ENCODE peak calls at places on chromosomes 5 and 9, in seven cellular contexts. J is fibroblast of lung, D is psoas muscle, C is upper lobe of right lung, G is adrenal gland, K is heart left ventricle, I is right lobe of liver. P is an unnamed sample. For H3K36me3, the result is how much of the 10 kb centered on the place peaks cover.

GRCh38 chr5:54309237-54309636 is 1.1 kb downstream of the ARL15 start:
- DNase-seq in C (no peak), J (peak), K (no peak), D (no peak), G (no peak), I (no peak), P (no peak)

GRCh38 chr5:166365164-166365563 is 1926.3 kb upstream of the WWC1 start:
- DNase-seq in G (no peak), D (no peak), J (no peak), I (no peak), K (no peak), C (no peak), P (no peak)

GRCh38 chr9:134325096-134325812 is 1.0 kb upstream of the RXRA start:
- DNase-seq in K (peak), J (peak), D (peak), C (peak), I (peak), G (peak), P (peak)

GRCh38 chr9:36847781-36848673 is 186.0 kb downstream of the PAX5 start:
- DNase-seq in C (no peak), I (no peak), G (no peak), K (no peak), D (peak), J (peak), P (no peak)

GRCh38 chr9:72753261-72753893 is 199.5 kb downstream of the ALDH1A1 start:
- DNase-seq in G (no peak), J (peak), I (no peak), C (no peak), D (no peak), K (no peak), P (no peak)

GRCh38 chr5:117357886-117358285 is 783.3 kb upstream of the SEMA6A start:
- DNase-seq in J (no peak), K (no peak), D (no peak), G (peak), C (no peak), I (no peak), P (no peak)

GRCh38 chr9:129497064-129497836 is 123.7 kb downstream of the C9orf50 start:
- DNase-seq in J (peak), G (no peak), K (peak), D (peak), I (no peak), C (peak), P (peak)

GRCh38 chr5:167653645-167654106 is 637.8 kb upstream of the WWC1 start:
- DNase-seq in J (peak), K (no peak), I (no peak), G (no peak), C (no peak), D (no peak), P (no peak)

GRCh38 chr5:79878721-79879336 is 112.2 kb downstream of the MTX3 start:
- DNase-seq in I (no peak), K (no peak), G (no peak), C (no peak), D (no peak), J (no peak), P (no peak)

GRCh38 chr5:133754575-133755169 is 142.3 kb upstream of the FSTL4 start:
- DNase-seq in D (no peak), C (no peak), G (peak), J (peak), K (peak), I (no peak), P (no peak)

GRCh38 chr5:68653471-68653870 is 437.9 kb downstream of the PIK3R1 start:
- DNase-seq in D (no peak), K (no peak), I (no peak), J (no peak), C (no peak), G (no peak), P (no peak)

GRCh38 chr9:81116340-81117207 is 572.8 kb downstream of the TLE1 start:
- DNase-seq in J (no peak), K (no peak), C (no peak), D (no peak), I (no peak), G (peak), P (no peak)

GRCh38 chr5:167939686-167940085 is 351.8 kb upstream of the WWC1 start:
- DNase-seq in C (no peak), K (no peak), D (no peak), I (no peak), J (peak), G (no peak), P (no peak)

GRCh38 chr5:128842241-128842640 is 123.0 kb upstream of the SLC27A6 start:
- DNase-seq in D (no peak), J (peak), C (no peak), G (no peak), K (no peak), I (no peak), P (no peak)

GRCh38 chr5:116492016-116492623 is 82.5 kb downstream of the SEMA6A start:
- DNase-seq in J (peak), K (no peak), G (no peak), D (no peak), C (no peak), I (no peak), P (no peak)

GRCh38 chr9:74322661-74323314 is 174.3 kb upstream of the RORB start:
- DNase-seq in K (no peak), C (no peak), J (no peak), I (no peak), D (no peak), G (no peak), P (no peak)

GRCh38 chr9:36855443-36856315 is 178.4 kb downstream of the PAX5 start:
- DNase-seq in K (no peak), I (no peak), G (no peak), J (no peak), D (no peak), C (no peak), P (no peak)

GRCh38 chr5:155727512-155728145 is 599.3 kb upstream of the SGCD start:
- DNase-seq in C (peak), I (no peak), K (no peak), D (no peak), J (peak), G (no peak), P (no peak)

GRCh38 chr5:39714036-39714698 is 289.4 kb upstream of the DAB2 start:
- DNase-seq in K (peak), I (no peak), D (no peak), C (no peak), J (peak), G (peak), P (peak)

GRCh38 chr9:126275386-126276001 is 51.1 kb upstream of the MVB12B start:
- DNase-seq in G (peak), J (peak), K (peak), D (no peak), I (no peak), C (no peak), P (no peak)

GRCh38 chr5:1974081-1974480 is 91.4 kb upstream of the IRX4 start:
- DNase-seq in C (no peak), D (no peak), I (no peak), K (no peak), J (no peak), G (no peak), P (no peak)

GRCh38 chr5:119795768-119796167 is 166.4 kb downstream of the FAM170A start:
- DNase-seq in J (peak), D (no peak), C (no peak), I (no peak), K (no peak), G (no peak), P (no peak)

GRCh38 chr5:173547579-173547978 is 68.9 kb downstream of the BOD1 start:
- DNase-seq in K (no peak), G (no peak), J (peak), C (no peak), I (no peak), D (no peak), P (no peak)

GRCh38 chr5:53090229-53090628 is 19.3 kb downstream of the MOCS2 start:
- DNase-seq in K (no peak), G (no peak), D (no peak), I (no peak), C (no peak), J (no peak), P (no peak)

GRCh38 chr9:118059520-118060278 is 355.5 kb downstream of the TLR4 start:
- DNase-seq in D (no peak), C (no peak), I (no peak), J (peak), K (peak), G (no peak), P (no peak)

GRCh38 chr9:18739641-18740318 is 265.8 kb downstream of the ADAMTSL1 start:
- DNase-seq in J (no peak), D (no peak), C (no peak), G (no peak), I (no peak), K (no peak), P (no peak)

GRCh38 chr9:21415492-21416267 is 6.8 kb downstream of the IFNA8 start:
- DNase-seq in C (no peak), D (no peak), I (no peak), G (no peak), J (peak), K (no peak), P (no peak)

GRCh38 chr5:881551-881935 is 11.1 kb downstream of the BRD9 start:
- DNase-seq in K (no peak), I (no peak), C (no peak), J (no peak), D (no peak), G (no peak), P (no peak)

GRCh38 chr5:124528838-124529237 is 217.6 kb downstream of the ZNF608 start:
- DNase-seq in J (peak), G (no peak), K (no peak), C (no peak), I (no peak), D (no peak), P (no peak)

GRCh38 chr9:114180701-114181582 is 25.6 kb downstream of the COL27A1 start:
- DNase-seq in C (no peak), G (no peak), J (peak), K (peak), D (no peak), I (peak), P (peak)

GRCh38 chr5:124124711-124125229 is 612.8 kb downstream of the CSNK1G3 start:
- DNase-seq in I (no peak), D (no peak), K (no peak), C (no peak), J (peak), G (no peak), P (no peak)

GRCh38 chr9:95874303-95874988 is 1.0 kb upstream of the ERCC6L2 start:
- DNase-seq in D (no peak), G (peak), C (no peak), K (no peak), I (no peak), J (peak), P (no peak)

GRCh38 chr9:135093911-135094584 is 6.6 kb downstream of the OLFM1 start:
- DNase-seq in D (peak), G (no peak), I (no peak), K (no peak), C (no peak), J (no peak), P (no peak)

GRCh38 chr5:54313311-54314270 is 3.2 kb upstream of the ARL15 start:
- DNase-seq in G (no peak), K (no peak), I (no peak), D (no peak), J (peak), C (peak), P (no peak)

GRCh38 chr9:136311433-136312375 is 7.8 kb upstream of the CCDC187 start:
- DNase-seq in K (no peak), D (no peak), C (no peak), G (no peak), J (no peak), I (no peak), P (peak)

GRCh38 chr5:138824516-138824915 is 50.6 kb downstream of the LRRTM2 start:
- DNase-seq in I (no peak), K (no peak), J (no peak), D (no peak), C (no peak), G (peak), P (no peak)

GRCh38 chr5:138829341-138829740 is 45.8 kb downstream of the LRRTM2 start:
- DNase-seq in D (no peak), G (no peak), I (no peak), C (no peak), J (peak), K (no peak), P (no peak)

GRCh38 chr5:138820695-138821094 is 54.4 kb downstream of the LRRTM2 start:
- DNase-seq in C (no peak), G (no peak), J (no peak), K (no peak), D (no peak), I (no peak), P (no peak)

GRCh38 chr5:138824924-138825863 is 49.9 kb downstream of the LRRTM2 start:
- DNase-seq in J (no peak), D (no peak), I (no peak), G (no peak), K (no peak), C (no peak), P (peak)
- H3K36me3 ChIP-seq in J (under half), D (under half), I (under half), G (under half), K (under half), C (under half), P (under half)

GRCh38 chr5:91189480-91190332 is 193.4 kb downstream of the ARRDC3 start:
- DNase-seq in I (no peak), C (no peak), G (peak), J (peak), D (no peak), K (peak), P (peak)
- TF ChIP-seq CTCF in I (no peak), C (no peak), G (no peak), J (no peak), D (no peak), K (no peak), P (no peak)

DNA sequence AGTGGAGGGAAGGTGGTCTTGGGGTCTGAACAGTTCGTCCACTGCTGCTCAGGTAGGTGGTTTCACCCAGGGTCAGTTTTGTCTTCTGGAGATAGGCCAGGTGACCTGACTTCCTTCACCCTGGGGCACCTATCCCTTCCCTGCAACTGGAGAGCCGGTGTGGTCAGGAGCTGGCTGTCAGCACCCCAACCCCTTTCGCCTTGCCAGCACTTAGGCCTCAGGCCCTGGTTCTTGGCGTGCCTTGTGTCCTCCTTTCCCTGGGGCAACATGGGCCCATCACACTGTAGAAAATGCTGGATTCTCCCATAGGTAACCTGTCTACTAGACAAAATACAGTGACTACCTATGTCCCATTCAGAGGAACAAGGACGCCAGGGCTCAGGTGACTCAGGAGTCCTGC is 13.1 kb downstream of the PROP1 start:
- DNase-seq in G (no peak), I (no peak), J (no peak), C (no peak), K (no peak), D (no peak), P (no peak)
- H3K27ac ChIP-seq in G (no peak), I (no peak), J (no peak), C (no peak), K (no peak), D (no peak), P (no peak)

DNA sequence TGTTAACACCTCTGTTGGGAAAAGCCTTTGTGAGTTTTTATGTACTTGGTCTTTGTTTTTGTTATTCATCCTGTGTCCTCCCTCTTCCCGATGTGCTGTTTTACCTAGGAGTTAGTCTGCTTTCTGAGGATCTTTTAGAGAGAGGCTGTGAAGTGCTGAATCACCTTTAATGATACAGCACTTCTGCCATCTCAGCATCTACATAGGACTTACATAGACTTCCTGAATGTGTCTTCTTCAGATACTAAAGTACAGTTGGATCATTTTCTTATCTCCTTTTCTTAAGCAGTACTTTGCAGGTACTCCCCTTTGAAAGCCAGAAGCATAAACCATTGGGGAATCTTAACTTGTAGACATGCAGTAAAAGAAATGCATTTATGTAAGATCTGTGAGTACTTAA is 31.5 kb downstream of the OTULIN start:
- DNase-seq in D (no peak), G (no peak), K (no peak), I (no peak), C (no peak), J (no peak), P (no peak)
- H3K36me3 ChIP-seq in D (under half), G (half or more), K (under half), I (under half), C (half or more), J (under half), P (under half)